ENCODE peak calls at places on chromosomes 11 and 22, in ten cellular contexts. One of them, this sample, is unnamed.

GRCh38 chr11:62401356-62401755 is 17.5 kb upstream of the SCGB1A1 start:
- DNase-seq in HL-60: no peak
- DNase-seq in foreskin keratinocyte: no peak
- DNase-seq in upper lobe of left lung: no peak
- DNase-seq in osteoblast: no peak
- DNase-seq in HT1080: no peak
- DNase-seq in ELR: no peak
- DNase-seq in small intestine: no peak
- DNase-seq in chondrocyte: peak
- DNase-seq in pancreas: no peak
- DNase-seq in this sample: no peak

GRCh38 chr22:24801906-24802504 is 4.0 kb upstream of the SGSM1 start:
- DNase-seq in HT1080: no peak
- DNase-seq in upper lobe of left lung: no peak
- DNase-seq in pancreas: no peak
- DNase-seq in foreskin keratinocyte: no peak
- DNase-seq in ELR: no peak
- DNase-seq in chondrocyte: no peak
- DNase-seq in small intestine: peak
- DNase-seq in HL-60: no peak
- DNase-seq in osteoblast: no peak
- DNase-seq in this sample: no peak

GRCh38 chr11:76830639-76831312 is 29.9 kb upstream of the ACER3 start:
- DNase-seq in upper lobe of left lung: no peak
- DNase-seq in foreskin keratinocyte: peak
- DNase-seq in ELR: peak
- DNase-seq in HL-60: no peak
- DNase-seq in pancreas: no peak
- DNase-seq in osteoblast: no peak
- DNase-seq in HT1080: peak
- DNase-seq in small intestine: no peak
- DNase-seq in chondrocyte: no peak
- DNase-seq in this sample: no peak

GRCh38 chr22:48574776-48575566 is 1252.7 kb downstream of the BRD1 start:
- DNase-seq in small intestine: no peak
- DNase-seq in HL-60: peak
- DNase-seq in ELR: no peak
- DNase-seq in osteoblast: peak
- DNase-seq in upper lobe of left lung: peak
- DNase-seq in foreskin keratinocyte: no peak
- DNase-seq in chondrocyte: no peak
- DNase-seq in HT1080: no peak
- DNase-seq in pancreas: peak
- DNase-seq in this sample: no peak

GRCh38 chr22:28506207-28506606 is 173.4 kb downstream of the TTC28 start:
- DNase-seq in chondrocyte: no peak
- DNase-seq in ELR: no peak
- DNase-seq in pancreas: no peak
- DNase-seq in osteoblast: no peak
- DNase-seq in foreskin keratinocyte: no peak
- DNase-seq in HT1080: no peak
- DNase-seq in upper lobe of left lung: no peak
- DNase-seq in HL-60: no peak
- DNase-seq in small intestine: no peak
- DNase-seq in this sample: no peak

GRCh38 chr22:46156031-46156430 is 5.7 kb downstream of the PPARA start:
- DNase-seq in HL-60: no peak
- DNase-seq in chondrocyte: no peak
- DNase-seq in HT1080: no peak
- DNase-seq in upper lobe of left lung: no peak
- DNase-seq in pancreas: no peak
- DNase-seq in osteoblast: no peak
- DNase-seq in ELR: no peak
- DNase-seq in small intestine: no peak
- DNase-seq in foreskin keratinocyte: no peak
- DNase-seq in this sample: no peak

GRCh38 chr11:3803726-3804510 is 4.4 kb upstream of the PGAP2 start:
- DNase-seq in chondrocyte: no peak
- DNase-seq in HL-60: no peak
- DNase-seq in foreskin keratinocyte: peak
- DNase-seq in osteoblast: peak
- DNase-seq in small intestine: no peak
- DNase-seq in HT1080: peak
- DNase-seq in upper lobe of left lung: no peak
- DNase-seq in ELR: peak
- DNase-seq in pancreas: no peak
- DNase-seq in this sample: no peak

GRCh38 chr11:123314972-123315371 is 115.1 kb upstream of the GRAMD1B start:
- DNase-seq in HT1080: no peak
- DNase-seq in ELR: no peak
- DNase-seq in chondrocyte: no peak
- DNase-seq in upper lobe of left lung: no peak
- DNase-seq in foreskin keratinocyte: no peak
- DNase-seq in HL-60: no peak
- DNase-seq in osteoblast: no peak
- DNase-seq in small intestine: no peak
- DNase-seq in pancreas: no peak
- DNase-seq in this sample: no peak

GRCh38 chr22:49689858-49690257 is 137.8 kb downstream of the BRD1 start:
- DNase-seq in small intestine: no peak
- DNase-seq in HT1080: no peak
- DNase-seq in chondrocyte: no peak
- DNase-seq in HL-60: no peak
- DNase-seq in ELR: no peak
- DNase-seq in foreskin keratinocyte: no peak
- DNase-seq in upper lobe of left lung: no peak
- DNase-seq in osteoblast: no peak
- DNase-seq in pancreas: no peak
- DNase-seq in this sample: no peak

GRCh38 chr11:72773291-72773690 is 20.6 kb downstream of the STARD10 start:
- DNase-seq in upper lobe of left lung: no peak
- DNase-seq in chondrocyte: peak
- DNase-seq in pancreas: peak
- DNase-seq in osteoblast: peak
- DNase-seq in small intestine: no peak
- DNase-seq in HL-60: no peak
- DNase-seq in foreskin keratinocyte: peak
- DNase-seq in ELR: peak
- DNase-seq in HT1080: peak
- DNase-seq in this sample: no peak

GRCh38 chr11:68938816-68939582 is 35.3 kb downstream of the IGHMBP2 start:
- DNase-seq in pancreas: no peak
- DNase-seq in HL-60: no peak
- DNase-seq in HT1080: no peak
- DNase-seq in upper lobe of left lung: no peak
- DNase-seq in chondrocyte: peak
- DNase-seq in foreskin keratinocyte: no peak
- DNase-seq in small intestine: no peak
- DNase-seq in ELR: no peak
- DNase-seq in osteoblast: peak
- DNase-seq in this sample: no peak

GRCh38 chr11:78460468-78460867 is 42.8 kb upstream of the GAB2 start:
- DNase-seq in osteoblast: peak
- DNase-seq in chondrocyte: no peak
- DNase-seq in ELR: peak
- DNase-seq in foreskin keratinocyte: peak
- DNase-seq in upper lobe of left lung: no peak
- DNase-seq in HL-60: no peak
- DNase-seq in pancreas: no peak
- DNase-seq in HT1080: peak
- DNase-seq in small intestine: no peak
- DNase-seq in this sample: no peak

GRCh38 chr22:31650391-31650790 is 11.6 kb downstream of the PISD start:
- DNase-seq in small intestine: no peak
- DNase-seq in osteoblast: peak
- DNase-seq in upper lobe of left lung: peak
- DNase-seq in HL-60: no peak
- DNase-seq in ELR: peak
- DNase-seq in foreskin keratinocyte: peak
- DNase-seq in HT1080: peak
- DNase-seq in pancreas: no peak
- DNase-seq in chondrocyte: no peak
- DNase-seq in this sample: peak

GRCh38 chr22:45946805-45947600 is 30.0 kb downstream of the WNT7B start:
- DNase-seq in chondrocyte: no peak
- DNase-seq in ELR: no peak
- DNase-seq in upper lobe of left lung: peak
- DNase-seq in foreskin keratinocyte: no peak
- DNase-seq in HL-60: no peak
- DNase-seq in small intestine: no peak
- DNase-seq in HT1080: no peak
- DNase-seq in osteoblast: no peak
- DNase-seq in pancreas: peak
- DNase-seq in this sample: no peak

GRCh38 chr11:114399903-114400221 is 449 bp downstream of the C11orf71 start:
- DNase-seq in ELR: no peak
- DNase-seq in pancreas: peak
- DNase-seq in small intestine: peak
- DNase-seq in upper lobe of left lung: peak
- DNase-seq in HL-60: no peak
- DNase-seq in osteoblast: peak
- DNase-seq in HT1080: no peak
- DNase-seq in foreskin keratinocyte: no peak
- DNase-seq in chondrocyte: no peak
- DNase-seq in this sample: peak

GRCh38 chr11:95703059-95703458 is 86.5 kb downstream of the FAM76B start:
- DNase-seq in osteoblast: no peak
- DNase-seq in foreskin keratinocyte: no peak
- DNase-seq in pancreas: no peak
- DNase-seq in small intestine: no peak
- DNase-seq in HT1080: no peak
- DNase-seq in HL-60: no peak
- DNase-seq in upper lobe of left lung: no peak
- DNase-seq in chondrocyte: no peak
- DNase-seq in ELR: no peak
- DNase-seq in this sample: no peak

GRCh38 chr22:43185860-43186261 is 1.1 kb downstream of the TTLL12 start:
- DNase-seq in small intestine: peak
- DNase-seq in upper lobe of left lung: peak
- DNase-seq in foreskin keratinocyte: peak
- DNase-seq in HL-60: no peak
- DNase-seq in HT1080: peak
- DNase-seq in osteoblast: peak
- DNase-seq in chondrocyte: peak
- DNase-seq in ELR: peak
- DNase-seq in pancreas: peak
- DNase-seq in this sample: no peak

GRCh38 chr11:119684361-119685072 is 44.5 kb downstream of the NECTIN1 start:
- DNase-seq in osteoblast: peak
- DNase-seq in HL-60: no peak
- DNase-seq in foreskin keratinocyte: peak
- DNase-seq in HT1080: peak
- DNase-seq in pancreas: no peak
- DNase-seq in ELR: peak
- DNase-seq in upper lobe of left lung: peak
- DNase-seq in chondrocyte: no peak
- DNase-seq in small intestine: no peak
- DNase-seq in this sample: peak

GRCh38 chr11:65430406-65431217 is 8.0 kb downstream of the NEAT1 start:
- DNase-seq in ELR: peak
- DNase-seq in foreskin keratinocyte: no peak
- DNase-seq in HL-60: no peak
- DNase-seq in upper lobe of left lung: peak
- DNase-seq in chondrocyte: no peak
- DNase-seq in osteoblast: no peak
- DNase-seq in HT1080: no peak
- DNase-seq in pancreas: no peak
- DNase-seq in small intestine: peak
- DNase-seq in this sample: no peak

GRCh38 chr11:36389811-36390210 is 93.7 kb downstream of the PRR5L start:
- DNase-seq in chondrocyte: no peak
- DNase-seq in pancreas: no peak
- DNase-seq in HT1080: no peak
- DNase-seq in upper lobe of left lung: no peak
- DNase-seq in osteoblast: no peak
- DNase-seq in HL-60: no peak
- DNase-seq in foreskin keratinocyte: peak
- DNase-seq in ELR: peak
- DNase-seq in small intestine: no peak
- DNase-seq in this sample: no peak

GRCh38 chr11:123640677-123641494 is 13.5 kb downstream of the SCN3B start:
- DNase-seq in upper lobe of left lung: peak
- DNase-seq in pancreas: peak
- DNase-seq in foreskin keratinocyte: peak
- DNase-seq in small intestine: peak
- DNase-seq in HL-60: no peak
- DNase-seq in ELR: peak
- DNase-seq in HT1080: peak
- DNase-seq in osteoblast: no peak
- DNase-seq in chondrocyte: no peak
- DNase-seq in this sample: peak

GRCh38 chr11:102494216-102494615 is 36.3 kb downstream of the MMP7 start:
- DNase-seq in ELR: peak
- DNase-seq in upper lobe of left lung: no peak
- DNase-seq in HT1080: peak
- DNase-seq in foreskin keratinocyte: peak
- DNase-seq in osteoblast: no peak
- DNase-seq in small intestine: peak
- DNase-seq in pancreas: no peak
- DNase-seq in HL-60: no peak
- DNase-seq in chondrocyte: no peak
- DNase-seq in this sample: no peak

GRCh38 chr11:1341928-1342524 is 32.6 kb upstream of the TOLLIP start:
- DNase-seq in pancreas: no peak
- DNase-seq in osteoblast: peak
- DNase-seq in ELR: no peak
- DNase-seq in chondrocyte: no peak
- DNase-seq in HT1080: no peak
- DNase-seq in small intestine: peak
- DNase-seq in upper lobe of left lung: no peak
- DNase-seq in HL-60: no peak
- DNase-seq in foreskin keratinocyte: peak
- DNase-seq in this sample: no peak

This sample was measured in GF-D8.